ENCODE peak calls at places on chromosomes 7 and 10, in six cellular contexts. One of them, this sample, is unnamed.

GRCh38 chr10:103922659-103923058 is 4.7 kb upstream of the STN1 start:
- DNase-seq in uterus: no peak
- DNase-seq in thoracic aorta: no peak
- DNase-seq in mesendoderm: no peak
- DNase-seq in KBM-7: no peak
- DNase-seq in stimulated activated CD4-positive, alpha-beta T cell treated with anti-CD3 and anti-CD28 coated beads, Interleukin-15, amount 100 ng/mL, for 48 hours: no peak
- DNase-seq in this sample: no peak

GRCh38 chr7:1659696-1660095 is 10.4 kb upstream of the ELFN1 start:
- DNase-seq in uterus: no peak
- DNase-seq in thoracic aorta: no peak
- DNase-seq in mesendoderm: no peak
- DNase-seq in KBM-7: no peak
- DNase-seq in stimulated activated CD4-positive, alpha-beta T cell treated with anti-CD3 and anti-CD28 coated beads, Interleukin-15, amount 100 ng/mL, for 48 hours: no peak
- DNase-seq in this sample: no peak

GRCh38 chr7:85033263-85033662 is 153.6 kb downstream of the SEMA3D start:
- DNase-seq in uterus: no peak
- DNase-seq in thoracic aorta: no peak
- DNase-seq in mesendoderm: no peak
- DNase-seq in KBM-7: no peak
- DNase-seq in stimulated activated CD4-positive, alpha-beta T cell treated with anti-CD3 and anti-CD28 coated beads, Interleukin-15, amount 100 ng/mL, for 48 hours: no peak
- DNase-seq in this sample: no peak

GRCh38 chr10:93491589-93492121 is 4.8 kb upstream of the CEP55 start:
- DNase-seq in uterus: no peak
- DNase-seq in thoracic aorta: no peak
- DNase-seq in mesendoderm: no peak
- DNase-seq in KBM-7: no peak
- DNase-seq in stimulated activated CD4-positive, alpha-beta T cell treated with anti-CD3 and anti-CD28 coated beads, Interleukin-15, amount 100 ng/mL, for 48 hours: no peak
- DNase-seq in this sample: no peak

GRCh38 chr7:88169717-88170320 is 50.0 kb downstream of the SRI start:
- DNase-seq in uterus: no peak
- DNase-seq in thoracic aorta: no peak
- DNase-seq in mesendoderm: no peak
- DNase-seq in KBM-7: peak
- DNase-seq in stimulated activated CD4-positive, alpha-beta T cell treated with anti-CD3 and anti-CD28 coated beads, Interleukin-15, amount 100 ng/mL, for 48 hours: no peak
- DNase-seq in this sample: peak

GRCh38 chr7:70595741-70596574 is 536.0 kb upstream of the GALNT17 start:
- DNase-seq in uterus: no peak
- DNase-seq in thoracic aorta: no peak
- DNase-seq in mesendoderm: peak
- DNase-seq in KBM-7: no peak
- DNase-seq in stimulated activated CD4-positive, alpha-beta T cell treated with anti-CD3 and anti-CD28 coated beads, Interleukin-15, amount 100 ng/mL, for 48 hours: no peak
- DNase-seq in this sample: no peak

GRCh38 chr10:112848212-112848611 is 101.8 kb upstream of the TCF7L2 start:
- DNase-seq in uterus: no peak
- DNase-seq in thoracic aorta: no peak
- DNase-seq in mesendoderm: no peak
- DNase-seq in KBM-7: no peak
- DNase-seq in stimulated activated CD4-positive, alpha-beta T cell treated with anti-CD3 and anti-CD28 coated beads, Interleukin-15, amount 100 ng/mL, for 48 hours: no peak
- DNase-seq in this sample: no peak

GRCh38 chr10:83539528-83540308 is 599.6 kb upstream of the GHITM start:
- DNase-seq in uterus: peak
- DNase-seq in thoracic aorta: peak
- DNase-seq in mesendoderm: peak
- DNase-seq in KBM-7: no peak
- DNase-seq in stimulated activated CD4-positive, alpha-beta T cell treated with anti-CD3 and anti-CD28 coated beads, Interleukin-15, amount 100 ng/mL, for 48 hours: no peak
- DNase-seq in this sample: no peak

GRCh38 chr10:15744217-15744865 is 24.6 kb upstream of the ITGA8 start:
- DNase-seq in uterus: peak
- DNase-seq in thoracic aorta: no peak
- DNase-seq in mesendoderm: peak
- DNase-seq in KBM-7: peak
- DNase-seq in stimulated activated CD4-positive, alpha-beta T cell treated with anti-CD3 and anti-CD28 coated beads, Interleukin-15, amount 100 ng/mL, for 48 hours: peak
- DNase-seq in this sample: no peak